ENCODE peak calls at places on chromosomes 5 and 9, in six cellular contexts. H, I, F, C, G and M are unnamed samples.
A peak's percentile ranks its signal among the peaks of the same experiment; 100 is the strongest.

GRCh38 chr9:23638837-23639426 is 187.1 kb downstream of the ELAVL2 start:
- DNase-seq in H (no peak), I (no peak), F (no peak), C (no peak), G (no peak), M (no peak)

GRCh38 chr9:4137755-4138154 is 162.1 kb downstream of the GLIS3 start:
- DNase-seq in H (no peak), I (no peak), F (no peak), C (no peak), G (no peak), M (no peak)

GRCh38 chr9:86252870-86253269 is 6.6 kb downstream of the C9orf153 start:
- DNase-seq in H (no peak), I (no peak), F (no peak), C (no peak), G (no peak), M (no peak)

GRCh38 chr9:84667571-84668203 is 1.8 kb upstream of the NTRK2 start:
- DNase-seq in H (no peak), I (no peak), F (no peak), C (no peak), G (peak; percentile 58), M (no peak)

GRCh38 chr9:70510157-70510770 is 95.8 kb upstream of the KLF9 start:
- DNase-seq in H (peak; percentile 35), I (no peak), F (peak; percentile 40), C (peak; percentile 49), G (peak; percentile 32), M (peak; percentile 42)

GRCh38 chr5:141384471-141385267 is 2.1 kb downstream of the PCDHGA7 start:
- DNase-seq in H (no peak), I (no peak), F (no peak), C (no peak), G (no peak), M (no peak)

GRCh38 chr5:150022163-150022540 is 21.6 kb downstream of the HMGXB3 start:
- DNase-seq in H (peak; percentile 36), I (no peak), F (no peak), C (no peak), G (no peak), M (no peak)

GRCh38 chr9:94697972-94698581 is 28.4 kb upstream of the AOPEP start:
- DNase-seq in H (no peak), I (no peak), F (no peak), C (no peak), G (peak; percentile 39), M (peak; percentile 50)

GRCh38 chr5:123755587-123756324 is 243.8 kb downstream of the CSNK1G3 start:
- DNase-seq in H (no peak), I (no peak), F (no peak), C (no peak), G (no peak), M (no peak)

GRCh38 chr5:1881273-1881586 is 1.5 kb downstream of the IRX4 start:
- DNase-seq in H (no peak), I (no peak), F (no peak), C (no peak), G (peak; percentile 40), M (no peak)

GRCh38 chr5:55694152-55694830 is 17.8 kb downstream of the SLC38A9 start:
- DNase-seq in H (no peak), I (no peak), F (peak; percentile 57), C (no peak), G (peak; percentile 42), M (peak; percentile 60)

GRCh38 chr9:112059145-112059979 is 115.7 kb downstream of the SUSD1 start:
- DNase-seq in H (no peak), I (no peak), F (no peak), C (peak; percentile 55), G (no peak), M (no peak)

GRCh38 chr9:74887041-74887980 is at the start of gene TRPM6:
- DNase-seq in H (peak; percentile 77), I (no peak), F (peak; percentile 36), C (peak; percentile 84), G (peak; percentile 66), M (peak; percentile 70)

GRCh38 chr5:90590-91547 is 1.1 kb upstream of the PLEKHG4B start:
- DNase-seq in H (no peak), I (no peak), F (no peak), C (no peak), G (no peak), M (no peak)

GRCh38 chr5:89059274-89059673 is 176.3 kb upstream of the MEF2C start:
- DNase-seq in H (no peak), I (no peak), F (no peak), C (no peak), G (no peak), M (no peak)

GRCh38 chr5:98360548-98360947 is 412.9 kb upstream of the RGMB start:
- DNase-seq in H (no peak), I (no peak), F (no peak), C (no peak), G (no peak), M (no peak)

GRCh38 chr9:124259273-124260078 is 1.7 kb downstream of the NEK6 start:
- DNase-seq in H (peak; percentile 65), I (no peak), F (no peak), C (peak; percentile 81), G (peak; percentile 59), M (peak; percentile 81)

GRCh38 chr9:136295055-136295454 is 8.8 kb downstream of the CCDC187 start:
- DNase-seq in H (no peak), I (no peak), F (no peak), C (no peak), G (no peak), M (no peak)

DNA sequence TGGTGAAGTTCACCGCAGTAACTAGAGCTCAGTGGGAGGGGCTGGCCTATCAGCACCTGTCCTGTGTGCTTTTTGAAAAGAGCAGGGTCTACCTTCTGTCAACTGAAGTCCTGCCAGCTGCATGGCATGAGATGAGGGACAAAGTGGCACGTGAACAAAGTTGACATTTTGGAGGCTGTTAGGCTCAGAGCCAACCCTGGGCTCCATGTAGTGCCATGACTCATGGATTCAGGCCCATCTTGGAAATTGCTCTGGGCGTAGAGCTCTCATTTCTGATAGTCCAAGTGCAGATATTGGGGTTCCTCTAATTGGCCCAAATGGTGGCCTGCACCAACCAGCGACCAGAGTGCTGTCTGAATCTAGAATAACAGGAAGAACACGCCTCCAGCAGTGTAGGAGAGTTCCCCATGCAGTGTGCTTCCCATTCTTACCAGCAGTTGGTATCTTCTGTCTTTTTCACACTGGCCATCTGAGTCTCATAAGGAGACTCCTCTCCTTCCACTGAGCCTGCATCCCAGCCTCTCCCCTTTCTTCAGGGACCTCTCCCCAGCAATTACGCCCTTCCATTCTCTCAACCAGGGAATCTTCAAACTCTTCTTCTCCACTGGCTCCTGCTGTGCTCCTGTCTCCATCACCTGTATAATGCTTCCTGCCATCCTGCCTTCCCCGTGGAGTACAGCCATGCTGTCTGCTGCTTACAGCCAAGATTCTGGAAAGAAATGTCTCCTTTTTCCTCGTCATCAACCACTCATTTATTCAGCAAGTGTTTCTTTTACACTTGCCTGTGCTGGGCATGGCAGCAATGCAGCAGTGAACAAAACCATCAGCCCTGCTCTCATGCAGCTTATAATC is 30.4 kb downstream of the IRF1 start:
- DNase-seq in H (peak; percentile 66), I (no peak), F (peak; percentile 58), C (peak; percentile 23), G (no peak), M (peak; percentile 49)
- H3K4me1 ChIP-seq in H (peaks cover 32% of the 10 kb centered on the region), I (peaks cover 98% of the 10 kb centered on the region), F (peaks cover 85% of the 10 kb centered on the region), C (peaks cover 98% of the 10 kb centered on the region), G (peaks cover 20% of the 10 kb centered on the region), M (peaks cover 68% of the 10 kb centered on the region)

DNA sequence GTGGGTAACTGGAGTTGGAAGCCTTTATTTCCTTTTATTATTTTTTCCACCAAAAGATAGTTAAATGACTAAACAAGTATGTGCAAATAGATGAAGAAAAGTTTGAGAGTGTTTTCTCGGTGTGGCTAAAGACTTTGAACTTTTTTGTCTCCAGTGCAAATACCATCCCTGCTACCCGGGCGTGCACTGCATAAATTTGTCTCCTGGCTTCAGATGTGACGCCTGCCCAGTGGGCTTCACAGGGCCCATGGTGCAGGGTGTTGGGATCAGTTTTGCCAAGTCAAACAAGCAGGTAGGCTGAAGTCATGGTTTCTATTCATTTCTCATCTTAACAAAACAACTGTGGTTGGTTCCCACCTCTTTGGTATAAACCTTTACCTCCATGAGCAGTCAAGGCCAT is 26.4 kb downstream of the THBS4 start:
- DNase-seq in H (no peak), I (no peak), F (no peak), C (no peak), G (no peak), M (no peak)
- H3K4me1 ChIP-seq in H (peaks cover 5% of the 10 kb centered on the region), I (no peaks in the 10 kb centered on the region), F (no peaks in the 10 kb centered on the region), C (no peaks in the 10 kb centered on the region), G (peaks cover 4% of the 10 kb centered on the region), M (no peaks in the 10 kb centered on the region)

GRCh38 chr5:112386716-112387115 is 32.4 kb downstream of the EPB41L4A start:
- DNase-seq in H (no peak), I (no peak), F (no peak), C (no peak), G (no peak), M (no peak)
- H3K4me1 ChIP-seq in H (peaks cover 3% of the 10 kb centered on the region), I (no peaks in the 10 kb centered on the region), F (no peaks in the 10 kb centered on the region), C (peaks cover 3% of the 10 kb centered on the region), G (peaks cover 16% of the 10 kb centered on the region), M (no peaks in the 10 kb centered on the region)

DNA sequence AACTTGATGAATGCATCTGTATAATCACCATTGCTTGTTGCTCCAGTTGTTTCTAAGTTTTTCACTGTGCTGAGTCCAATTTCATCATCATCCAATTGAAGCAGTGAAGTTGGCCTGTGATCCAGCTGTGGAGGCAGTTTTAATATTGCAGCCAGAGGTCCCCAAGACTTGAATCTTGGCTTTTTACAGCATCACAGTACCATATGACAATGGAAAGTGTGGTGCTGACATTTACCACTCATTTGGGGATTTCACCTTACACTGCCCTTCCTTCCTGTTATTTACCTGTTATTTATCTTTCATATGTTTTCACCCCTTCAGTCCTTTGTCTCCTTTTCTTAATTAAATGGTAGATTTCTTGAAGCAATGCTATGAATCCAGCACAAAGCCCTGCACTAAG is 76.2 kb upstream of the SPIN1 start:
- DNase-seq in H (no peak), I (no peak), F (peak; percentile 46), C (no peak), G (no peak), M (no peak)
- H3K4me1 ChIP-seq in H (no peaks in the 10 kb centered on the region), I (peaks cover 9% of the 10 kb centered on the region), F (peaks cover 21% of the 10 kb centered on the region), C (no peaks in the 10 kb centered on the region), G (peaks cover 3% of the 10 kb centered on the region), M (peaks cover 13% of the 10 kb centered on the region)

GRCh38 chr9:127991757-127992274 is 11.0 kb upstream of the EEIG1 start:
- DNase-seq in H (no peak), I (no peak), F (no peak), C (no peak), G (no peak), M (peak; percentile 8)

GRCh38 chr9:127990539-127990938 is 9.8 kb upstream of the EEIG1 start:
- DNase-seq in H (no peak), I (no peak), F (no peak), C (peak; percentile 44), G (no peak), M (no peak)

GRCh38 chr9:127993721-127994120 is 12.9 kb upstream of the EEIG1 start:
- DNase-seq in H (no peak), I (no peak), F (no peak), C (no peak), G (no peak), M (no peak)

GRCh38 chr9:127989094-127989493 is 8.3 kb upstream of the EEIG1 start:
- DNase-seq in H (no peak), I (no peak), F (no peak), C (peak; percentile 45), G (no peak), M (no peak)

GRCh38 chr9:127991017-127991756 is 10.4 kb upstream of the EEIG1 start:
- DNase-seq in H (no peak), I (no peak), F (no peak), C (peak; percentile 87), G (no peak), M (no peak)
- H3K4me1 ChIP-seq in H (no peaks in the 10 kb centered on the region), I (peaks cover 21% of the 10 kb centered on the region), F (peaks cover 8% of the 10 kb centered on the region), C (peaks cover 27% of the 10 kb centered on the region), G (no peaks in the 10 kb centered on the region), M (no peaks in the 10 kb centered on the region)

GRCh38 chr5:139651863-139652787 is 4.0 kb downstream of the CXXC5 start:
- DNase-seq in H (peak; percentile 80), I (peak; percentile 72), F (peak; percentile 76), C (peak; percentile 87), G (peak; percentile 90), M (peak; percentile 92)
- H3K4me1 ChIP-seq in H (peaks cover 55% of the 10 kb centered on the region), I (peaks cover 40% of the 10 kb centered on the region), F (peaks cover 45% of the 10 kb centered on the region), C (peaks cover 85% of the 10 kb centered on the region), G (peaks cover 61% of the 10 kb centered on the region), M (peaks cover 52% of the 10 kb centered on the region)